ENCODE peak calls at places on chromosomes 6 and 20, in nine cellular contexts. Y, Q, F, L, M, K, H, V and S are unnamed samples.

GRCh38 chr6:108732101-108732870 is 115.9 kb upstream of the ARMC2 start:
- DNase-seq in Y (no peak), Q (peak), F (no peak), L (no peak), M (no peak), K (no peak), H (no peak), V (peak), S (no peak)

GRCh38 chr6:140977425-140977824 is 1155.3 kb upstream of the GJE1 start:
- DNase-seq in Y (no peak), Q (peak), F (no peak), L (no peak), M (no peak), K (no peak), H (no peak), V (no peak), S (no peak)

GRCh38 chr6:166440729-166441128 is 58.0 kb upstream of the MPC1 start:
- DNase-seq in Y (no peak), Q (no peak), F (no peak), L (no peak), M (no peak), K (no peak), H (no peak), V (no peak), S (no peak)

GRCh38 chr6:148365037-148365436 is 22.4 kb downstream of the SASH1 start:
- DNase-seq in Y (no peak), Q (no peak), F (no peak), L (no peak), M (no peak), K (no peak), H (no peak), V (no peak), S (no peak)

GRCh38 chr6:130780137-130780536 is 47.1 kb upstream of the SMLR1 start:
- DNase-seq in Y (no peak), Q (no peak), F (no peak), L (no peak), M (no peak), K (no peak), H (no peak), V (no peak), S (no peak)

GRCh38 chr6:143941852-143942627 is 66.0 kb downstream of the PLAGL1 start:
- DNase-seq in Y (peak), Q (peak), F (peak), L (peak), M (peak), K (no peak), H (peak), V (peak), S (no peak)

GRCh38 chr6:135936606-135937005 is 85.1 kb downstream of the PDE7B start:
- DNase-seq in Y (no peak), Q (peak), F (peak), L (no peak), M (no peak), K (no peak), H (no peak), V (no peak), S (peak)

GRCh38 chr6:4313044-4313686 is 177.8 kb upstream of the ECI2 start:
- DNase-seq in Y (no peak), Q (peak), F (peak), L (no peak), M (peak), K (peak), H (no peak), V (peak), S (no peak)

GRCh38 chr6:127190552-127190951 is 72.1 kb downstream of the RSPO3 start:
- DNase-seq in Y (no peak), Q (peak), F (peak), L (no peak), M (no peak), K (no peak), H (no peak), V (peak), S (no peak)

GRCh38 chr6:130934848-130935585 is 107.8 kb downstream of the SMLR1 start:
- DNase-seq in Y (no peak), Q (peak), F (no peak), L (no peak), M (no peak), K (no peak), H (no peak), V (no peak), S (no peak)

GRCh38 chr6:108277295-108277694 is 16.5 kb upstream of the SNX3 start:
- DNase-seq in Y (no peak), Q (peak), F (no peak), L (no peak), M (no peak), K (no peak), H (no peak), V (no peak), S (no peak)

GRCh38 chr6:73579851-73580246 is 59.0 kb upstream of the EEF1A1 start:
- DNase-seq in Y (no peak), Q (peak), F (peak), L (no peak), M (no peak), K (no peak), H (no peak), V (no peak), S (no peak)

GRCh38 chr20:50892394-50892793 is 38.8 kb downstream of the ADNP start:
- DNase-seq in Y (no peak), Q (no peak), F (no peak), L (no peak), M (no peak), K (no peak), H (no peak), V (no peak), S (no peak)

GRCh38 chr6:156991971-156992370 is 214.8 kb downstream of the ARID1B start:
- DNase-seq in Y (no peak), Q (no peak), F (no peak), L (no peak), M (no peak), K (no peak), H (no peak), V (no peak), S (no peak)

GRCh38 chr6:38155576-38156204 is 336.2 kb downstream of the ZFAND3 start:
- DNase-seq in Y (no peak), Q (no peak), F (peak), L (no peak), M (no peak), K (no peak), H (no peak), V (no peak), S (no peak)

GRCh38 chr6:72649032-72649984 is 27.4 kb downstream of the KCNQ5 start:
- DNase-seq in Y (no peak), Q (peak), F (peak), L (no peak), M (no peak), K (peak), H (no peak), V (no peak), S (peak)

GRCh38 chr6:41732601-41733348 is 2.6 kb downstream of the TFEB start:
- DNase-seq in Y (peak), Q (no peak), F (no peak), L (peak), M (no peak), K (no peak), H (no peak), V (no peak), S (no peak)

GRCh38 chr6:106163966-106164877 is 78.1 kb downstream of the PRDM1 start:
- DNase-seq in Y (no peak), Q (peak), F (peak), L (no peak), M (no peak), K (peak), H (no peak), V (no peak), S (no peak)

GRCh38 chr6:6915813-6916547 is 191.8 kb upstream of the RREB1 start:
- DNase-seq in Y (no peak), Q (peak), F (no peak), L (peak), M (no peak), K (no peak), H (no peak), V (no peak), S (no peak)

GRCh38 chr6:41427642-41428401 is 92.4 kb downstream of the NCR2 start:
- DNase-seq in Y (no peak), Q (no peak), F (no peak), L (peak), M (peak), K (no peak), H (peak), V (peak), S (no peak)

GRCh38 chr6:128029841-128030240 is 129.0 kb upstream of the THEMIS start:
- DNase-seq in Y (no peak), Q (no peak), F (no peak), L (no peak), M (no peak), K (no peak), H (no peak), V (no peak), S (no peak)

GRCh38 chr20:56195946-56196345 is 52.6 kb upstream of the MC3R start:
- DNase-seq in Y (no peak), Q (no peak), F (no peak), L (no peak), M (no peak), K (no peak), H (no peak), V (no peak), S (no peak)

GRCh38 chr6:156434049-156434794 is 343.0 kb upstream of the ARID1B start:
- DNase-seq in Y (no peak), Q (no peak), F (no peak), L (no peak), M (no peak), K (no peak), H (no peak), V (no peak), S (no peak)

GRCh38 chr6:18530201-18530600 is 143.1 kb downstream of the RNF144B start:
- DNase-seq in Y (no peak), Q (no peak), F (no peak), L (no peak), M (no peak), K (no peak), H (no peak), V (no peak), S (no peak)

GRCh38 chr6:111980979-111981378 is 72.9 kb upstream of the CCN6 start:
- DNase-seq in Y (no peak), Q (no peak), F (no peak), L (no peak), M (no peak), K (no peak), H (no peak), V (no peak), S (no peak)

GRCh38 chr6:9292975-9293374 is 857.6 kb upstream of the SLC35B3 start:
- DNase-seq in Y (no peak), Q (peak), F (peak), L (no peak), M (no peak), K (no peak), H (no peak), V (no peak), S (no peak)

GRCh38 chr6:81731814-81732213 is 20.7 kb downstream of the TENT5A start:
- DNase-seq in Y (no peak), Q (peak), F (peak), L (no peak), M (no peak), K (no peak), H (no peak), V (no peak), S (no peak)

GRCh38 chr6:111938710-111939109 is 65.5 kb upstream of the FYN start:
- DNase-seq in Y (no peak), Q (peak), F (peak), L (no peak), M (no peak), K (no peak), H (no peak), V (no peak), S (no peak)

GRCh38 chr6:40185486-40185885 is 251.2 kb upstream of the MOCS1 start:
- DNase-seq in Y (no peak), Q (no peak), F (no peak), L (no peak), M (no peak), K (no peak), H (no peak), V (no peak), S (no peak)

GRCh38 chr6:149614352-149614751 is 34.2 kb downstream of the KATNA1 start:
- DNase-seq in Y (no peak), Q (peak), F (no peak), L (no peak), M (no peak), K (no peak), H (no peak), V (no peak), S (peak)

GRCh38 chr6:41571066-41571780 is 25.0 kb downstream of the FOXP4 start:
- DNase-seq in Y (no peak), Q (no peak), F (no peak), L (no peak), M (no peak), K (no peak), H (no peak), V (no peak), S (no peak)

GRCh38 chr6:113401231-113401630 is 455.9 kb upstream of the MARCKS start:
- DNase-seq in Y (no peak), Q (no peak), F (no peak), L (no peak), M (no peak), K (no peak), H (no peak), V (no peak), S (no peak)

GRCh38 chr6:35691027-35691824 is 2.5 kb upstream of the FKBP5 start:
- DNase-seq in Y (no peak), Q (peak), F (peak), L (peak), M (peak), K (peak), H (no peak), V (no peak), S (no peak)

GRCh38 chr6:64294034-64294433 is 658.4 kb downstream of the PHF3 start:
- DNase-seq in Y (no peak), Q (no peak), F (no peak), L (no peak), M (no peak), K (no peak), H (no peak), V (no peak), S (no peak)

GRCh38 chr6:27579973-27580372 is 107.1 kb upstream of the ZNF184 start:
- DNase-seq in Y (no peak), Q (no peak), F (no peak), L (no peak), M (no peak), K (no peak), H (no peak), V (no peak), S (no peak)

GRCh38 chr6:27577922-27578321 is 105.0 kb upstream of the ZNF184 start:
- DNase-seq in Y (no peak), Q (no peak), F (no peak), L (no peak), M (no peak), K (no peak), H (no peak), V (no peak), S (no peak)

GRCh38 chr6:27584326-27584725 is 111.4 kb upstream of the ZNF184 start:
- DNase-seq in Y (no peak), Q (no peak), F (no peak), L (no peak), M (no peak), K (no peak), H (no peak), V (peak), S (no peak)

GRCh38 chr6:27582928-27583725 is 110.2 kb upstream of the ZNF184 start:
- DNase-seq in Y (no peak), Q (peak), F (peak), L (no peak), M (no peak), K (no peak), H (peak), V (peak), S (no peak)
- H3K4me3 ChIP-seq in Y (no peak), Q (no peak), F (peak), L (no peak), M (no peak), K (no peak), H (no peak), V (peak), S (peak)

GRCh38 chr20:44590980-44591778 is 8.8 kb downstream of the PKIG start:
- DNase-seq in Y (no peak), Q (no peak), F (no peak), L (no peak), M (no peak), K (no peak), H (no peak), V (no peak), S (no peak)
- H3K4me3 ChIP-seq in Y (no peak), Q (no peak), F (no peak), L (no peak), M (no peak), K (no peak), H (no peak), V (no peak), S (no peak)

GRCh38 chr6:31768717-31769257 is 6.3 kb downstream of the SAPCD1 start:
- DNase-seq in Y (no peak), Q (no peak), F (no peak), L (no peak), M (no peak), K (no peak), H (no peak), V (no peak), S (no peak)
- H3K4me3 ChIP-seq in Y (no peak), Q (no peak), F (no peak), L (no peak), M (no peak), K (no peak), H (no peak), V (no peak), S (no peak)

DNA sequence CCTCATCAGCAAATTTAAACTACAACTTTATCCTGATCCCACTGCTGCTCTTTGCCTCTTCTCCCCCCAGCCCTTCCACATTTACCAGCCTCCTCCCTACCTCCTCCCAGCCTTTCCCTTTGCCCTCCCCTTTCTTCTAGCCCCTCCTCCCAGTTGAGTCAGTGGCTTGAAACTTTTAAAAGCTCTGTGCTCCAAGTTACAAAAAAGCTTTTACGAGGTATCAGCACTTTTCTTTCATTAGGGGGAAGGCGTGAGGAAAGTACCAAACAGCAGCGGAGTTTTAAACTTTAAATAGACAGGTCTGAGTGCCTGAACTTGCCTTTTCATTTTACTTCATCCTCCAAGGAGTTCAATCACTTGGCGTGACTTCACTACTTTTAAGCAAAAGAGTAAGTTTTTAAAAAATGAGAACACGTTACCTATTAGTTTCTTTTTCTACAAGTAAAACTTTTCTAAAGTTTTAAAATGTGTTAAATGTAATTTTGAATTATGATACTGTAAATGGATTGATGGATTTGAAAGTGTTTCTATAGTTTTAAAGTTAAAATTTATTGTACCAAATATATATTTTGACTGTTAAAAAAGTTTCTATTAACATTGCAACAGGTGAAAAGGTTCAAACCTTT is at the start of gene GJA1:
- DNase-seq in Y (no peak), Q (peak), F (peak), L (no peak), M (peak), K (peak), H (peak), V (peak), S (peak)
- H3K4me3 ChIP-seq in Y (peak), Q (peak), F (peak), L (peak), M (peak), K (peak), H (peak), V (peak), S (peak)

GRCh38 chr6:28488916-28489365 is 26.7 kb downstream of the GPX6 start:
- DNase-seq in Y (no peak), Q (peak), F (peak), L (no peak), M (no peak), K (no peak), H (peak), V (peak), S (peak)
- H3K4me3 ChIP-seq in Y (peak), Q (peak), F (peak), L (peak), M (no peak), K (no peak), H (peak), V (peak), S (peak)

GRCh38 chr6:27132532-27133280 is 114.8 kb upstream of the PRSS16 start:
- DNase-seq in Y (peak), Q (peak), F (peak), L (peak), M (peak), K (peak), H (peak), V (peak), S (peak)
- H3K4me3 ChIP-seq in Y (peak), Q (peak), F (peak), L (peak), M (peak), K (peak), H (peak), V (peak), S (peak)